ENCODE peak calls at places on chromosomes 13 and 19, in seven cellular contexts. Q is left ventricle myocardium inferior, A is GM12892, O is 8988T, H is body of pancreas, R is pulmonary artery endothelial cell, M is NCI-H69. Y is an unnamed sample.

GRCh38 chr13:36432106-36432544 is at the start of gene CCNA1:
- DNase-seq in M (peak), Q (peak), R (no peak), A (peak), H (peak), O (no peak), Y (no peak)

GRCh38 chr13:111122056-111122455 is 6.9 kb downstream of the ARHGEF7 start:
- DNase-seq in M (peak), H (no peak), O (no peak), R (no peak), A (no peak), Q (no peak), Y (no peak)

GRCh38 chr13:39498471-39499114 is 104.4 kb downstream of the LHFPL6 start:
- DNase-seq in M (peak), H (no peak), A (no peak), R (no peak), O (no peak), Q (no peak), Y (no peak)

GRCh38 chr13:27672025-27672424 is 50.3 kb downstream of the POLR1D start:
- DNase-seq in H (no peak), R (no peak), Q (no peak), M (no peak), A (no peak), O (no peak), Y (no peak)

GRCh38 chr13:107884564-107884963 is 330.8 kb downstream of the LIG4 start:
- DNase-seq in M (no peak), Q (no peak), O (no peak), H (no peak), R (no peak), A (no peak), Y (no peak)

GRCh38 chr19:13623686-13624405 is 117.6 kb upstream of the CACNA1A start:
- DNase-seq in A (no peak), H (no peak), Q (no peak), O (no peak), R (no peak), M (peak), Y (no peak)

GRCh38 chr13:98959775-98960325 is 18.0 kb downstream of the DOCK9 start:
- DNase-seq in M (peak), Q (no peak), A (no peak), O (no peak), R (no peak), H (no peak), Y (no peak)

GRCh38 chr13:83121904-83122303 is 760.4 kb downstream of the SLITRK1 start:
- DNase-seq in M (peak), Q (no peak), H (no peak), O (no peak), R (no peak), A (no peak), Y (no peak)

GRCh38 chr19:9615828-9616227 is 5.2 kb downstream of the ZNF561 start:
- DNase-seq in R (no peak), M (no peak), Q (no peak), O (no peak), A (no peak), H (no peak), Y (no peak)

GRCh38 chr19:43691755-43692154 is 21.8 kb upstream of the PLAUR start:
- DNase-seq in R (no peak), Q (no peak), H (no peak), A (no peak), O (no peak), M (no peak), Y (no peak)

GRCh38 chr13:64591981-64592380 is 2638.2 kb downstream of the PCDH9 start:
- DNase-seq in H (no peak), A (no peak), O (no peak), M (no peak), R (no peak), Q (no peak), Y (no peak)

Y was measured in GF-D8.